ENCODE peak calls at places on chromosomes 12 and 14, in five cellular contexts. C, P, A, G and M are unnamed samples.

GRCh38 chr14:100890451-100890850 is 13.1 kb downstream of the RTL1 start:
- DNase-seq in C (peak; percentile 38), P (peak; percentile 15), A (peak; percentile 14), G (no peak), M (no peak)

GRCh38 chr14:103141117-103141796 is 18.0 kb downstream of the TNFAIP2 start:
- DNase-seq in G (no peak), A (peak; percentile 32), P (no peak), C (no peak), M (peak; percentile 62)

GRCh38 chr14:101575581-101575980 is 14.3 kb downstream of the DIO3 start:
- DNase-seq in C (no peak), G (no peak), P (no peak), A (no peak), M (no peak)

GRCh38 chr14:53409974-53410373 is 256.9 kb upstream of the DDHD1 start:
- DNase-seq in C (no peak), A (no peak), G (no peak), P (no peak), M (no peak)

GRCh38 chr14:69093551-69094421 is 59.1 kb downstream of the DCAF5 start:
- DNase-seq in A (no peak), C (no peak), P (no peak), G (no peak), M (peak; percentile 12)

GRCh38 chr12:57764662-57765002 is 2.2 kb downstream of the CYP27B1 start:
- DNase-seq in P (no peak), A (no peak), G (no peak), C (no peak), M (no peak)

GRCh38 chr12:101877816-101878811 is 734 bp downstream of the DRAM1 start:
- DNase-seq in C (peak; percentile 67), G (peak; percentile 75), A (peak; percentile 43), P (peak; percentile 70), M (peak; percentile 35)

GRCh38 chr14:23353433-23353780 is 720 bp upstream of the SLC22A17 start:
- DNase-seq in C (no peak), A (no peak), G (no peak), P (no peak), M (no peak)

GRCh38 chr14:74462993-74463392 is 30.1 kb downstream of the NPC2 start:
- DNase-seq in A (no peak), P (no peak), G (no peak), C (no peak), M (no peak)

GRCh38 chr12:50799908-50800307 is 36.0 kb downstream of the ATF1 start:
- DNase-seq in G (no peak), A (no peak), P (no peak), C (no peak), M (peak; percentile 19)

GRCh38 chr14:56189306-56189705 is 71.1 kb downstream of the PELI2 start:
- DNase-seq in P (no peak), G (no peak), C (no peak), A (no peak), M (peak; percentile 32)

GRCh38 chr12:47811581-47812484 is 7.9 kb downstream of the HDAC7 start:
- DNase-seq in A (peak; percentile 88), P (no peak), G (peak; percentile 91), C (no peak), M (no peak)

GRCh38 chr14:23663711-23664110 is 27.5 kb downstream of the DHRS2 start:
- DNase-seq in P (no peak), C (no peak), A (no peak), G (no peak), M (no peak)

GRCh38 chr14:104230946-104231345 is 92.6 kb downstream of the KIF26A start:
- DNase-seq in G (no peak), P (no peak), A (no peak), C (peak; percentile 41), M (no peak)
- H3K9me3 ChIP-seq in G (no peaks in the 10 kb centered on the region), P (no peaks in the 10 kb centered on the region), A (no peaks in the 10 kb centered on the region), C (peaks cover 6% of the 10 kb centered on the region), M (peaks cover 7% of the 10 kb centered on the region)

GRCh38 chr14:91835197-91835919 is 32.0 kb downstream of the TC2N start:
- DNase-seq in P (no peak), C (no peak), A (no peak), G (no peak), M (no peak)
- H3K27ac ChIP-seq in P (no peak overlapping the region), C (peak overlapping the region; percentile 84), A (no peak overlapping the region), G (peak overlapping the region; percentile 80), M (no peak overlapping the region)

GRCh38 chr12:4900327-4900726 is 9.4 kb upstream of the KCNA1 start:
- DNase-seq in A (no peak), G (no peak), C (no peak), P (no peak), M (peak; percentile 2)

GRCh38 chr12:4894019-4894418 is 15.7 kb upstream of the KCNA1 start:
- DNase-seq in A (no peak), G (no peak), P (no peak), C (no peak), M (no peak)

GRCh38 chr12:4899361-4899760 is 10.3 kb upstream of the KCNA1 start:
- DNase-seq in C (no peak), G (no peak), A (no peak), P (no peak), M (peak; percentile 7)
- TF ChIP-seq CTCF in C (no peak), G (no peak), A (no peak), P (peak; percentile 4), M (peak; percentile 14)

GRCh38 chr12:69019082-69019481 is 86.1 kb upstream of the CPM start:
- DNase-seq in C (no peak), A (no peak), P (no peak), G (no peak), M (no peak)

GRCh38 chr12:69008510-69008909 is 75.5 kb upstream of the CPM start:
- DNase-seq in P (no peak), C (no peak), A (no peak), G (no peak), M (no peak)

GRCh38 chr12:69015831-69016230 is 82.9 kb upstream of the CPM start:
- DNase-seq in P (no peak), G (no peak), A (no peak), C (no peak), M (no peak)

GRCh38 chr12:69015017-69015416 is 82.0 kb upstream of the CPM start:
- DNase-seq in P (no peak), A (no peak), G (no peak), C (no peak), M (no peak)

DNA sequence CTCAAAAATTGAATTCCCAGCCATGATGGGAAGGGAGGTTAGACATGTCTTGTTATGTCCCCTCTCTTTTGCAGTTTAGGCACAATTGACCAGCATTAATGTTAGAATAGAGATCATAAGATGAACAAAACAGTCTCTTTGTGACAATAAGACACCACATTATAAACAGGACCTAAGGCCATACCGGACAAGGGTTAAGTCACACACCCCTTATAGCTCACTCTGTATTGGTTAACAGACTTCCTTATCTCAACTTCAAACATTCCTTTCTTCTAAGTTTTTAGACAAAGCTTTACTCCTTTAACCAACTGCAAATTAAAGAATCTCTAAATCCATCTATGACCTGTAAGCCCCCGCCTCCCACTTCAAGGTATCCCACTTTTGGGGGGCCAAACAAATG is 81.1 kb upstream of the CPM start:
- DNase-seq in A (no peak), C (no peak), P (no peak), G (no peak), M (no peak)
- H3K9me3 ChIP-seq in A (no peaks in the 10 kb centered on the region), C (no peaks in the 10 kb centered on the region), P (no peaks in the 10 kb centered on the region), G (no peaks in the 10 kb centered on the region), M (no peaks in the 10 kb centered on the region)

GRCh38 chr14:50946234-50946935 is 2.1 kb upstream of the PYGL start:
- DNase-seq in C (no peak), A (no peak), G (no peak), P (no peak), M (no peak)

GRCh38 chr14:50941151-50941550 is 3.1 kb downstream of the PYGL start:
- DNase-seq in A (no peak), P (no peak), G (no peak), C (no peak), M (no peak)

GRCh38 chr14:50944647-50945413 is 547 bp upstream of the PYGL start:
- DNase-seq in G (peak; percentile 83), C (peak; percentile 76), A (peak; percentile 59), P (peak; percentile 85), M (peak; percentile 56)

GRCh38 chr14:50943261-50943942 is 881 bp downstream of the PYGL start:
- DNase-seq in P (peak; percentile 86), G (peak; percentile 90), A (peak; percentile 74), C (peak; percentile 82), M (no peak)

GRCh38 chr14:50943943-50944646 is at the start of gene PYGL:
- DNase-seq in G (peak; percentile 88), P (peak; percentile 92), A (peak; percentile 72), C (peak; percentile 83), M (peak; percentile 68)
- H3K27ac ChIP-seq in G (peak within 1 kb of the TSS; percentile 78), P (peak within 1 kb of the TSS; percentile 87), A (peak within 1 kb of the TSS; percentile 87), C (peak within 1 kb of the TSS; percentile 77), M (peak within 1 kb of the TSS; percentile 43)

GRCh38 chr12:127290251-127290650 is 976.7 kb upstream of the TMEM132C start:
- DNase-seq in G (no peak), P (no peak), C (no peak), A (no peak), M (no peak)
- TF ChIP-seq CTCF in G (no peak), P (no peak), C (no peak), A (no peak), M (no peak)